ENCODE peak calls at places on chromosomes 7 and 10, in six cellular contexts. One of them, this sample, is unnamed.
A peak's percentile ranks its signal among the peaks of the same experiment; 100 is the strongest.

GRCh38 chr7:74627699-74628411 is 29.7 kb upstream of the GTF2I start:
- DNase-seq in foreskin fibroblast: peak; percentile 35
- DNase-seq in neuronal stem cell: peak; percentile 54
- DNase-seq in fibroblast of lung: peak; percentile 76
- DNase-seq in GM12865: peak; percentile 48
- DNase-seq in tibial nerve: peak; percentile 13
- DNase-seq in this sample: peak; percentile 95

GRCh38 chr10:97388152-97388551 is 13.0 kb downstream of the RRP12 start:
- DNase-seq in GM12865: no peak
- DNase-seq in fibroblast of lung: no peak
- DNase-seq in foreskin fibroblast: no peak
- DNase-seq in neuronal stem cell: no peak
- DNase-seq in tibial nerve: no peak
- DNase-seq in this sample: no peak

GRCh38 chr7:140640060-140640611 is 477 bp downstream of the DENND2A start:
- DNase-seq in fibroblast of lung: peak; percentile 44
- DNase-seq in tibial nerve: no peak
- DNase-seq in neuronal stem cell: no peak
- DNase-seq in foreskin fibroblast: peak; percentile 33
- DNase-seq in GM12865: no peak
- DNase-seq in this sample: no peak

GRCh38 chr7:123271231-123271630 is 71.5 kb upstream of the SLC13A1 start:
- DNase-seq in GM12865: no peak
- DNase-seq in fibroblast of lung: peak; percentile 21
- DNase-seq in tibial nerve: no peak
- DNase-seq in neuronal stem cell: no peak
- DNase-seq in foreskin fibroblast: no peak
- DNase-seq in this sample: no peak

GRCh38 chr7:77866791-77867190 is 68.2 kb downstream of the PHTF2 start:
- DNase-seq in tibial nerve: no peak
- DNase-seq in neuronal stem cell: no peak
- DNase-seq in GM12865: no peak
- DNase-seq in foreskin fibroblast: peak; percentile 33
- DNase-seq in fibroblast of lung: peak; percentile 62
- DNase-seq in this sample: no peak

GRCh38 chr10:13971586-13972475 is 358.9 kb downstream of the FRMD4A start:
- DNase-seq in GM12865: no peak
- DNase-seq in fibroblast of lung: peak; percentile 77
- DNase-seq in tibial nerve: no peak
- DNase-seq in neuronal stem cell: no peak
- DNase-seq in foreskin fibroblast: peak; percentile 54
- DNase-seq in this sample: no peak

GRCh38 chr7:44587843-44588711 is 6.0 kb upstream of the TMED4 start:
- DNase-seq in neuronal stem cell: no peak
- DNase-seq in GM12865: peak; percentile 78
- DNase-seq in foreskin fibroblast: peak; percentile 47
- DNase-seq in fibroblast of lung: peak; percentile 77
- DNase-seq in tibial nerve: peak; percentile 82
- DNase-seq in this sample: peak; percentile 58

GRCh38 chr7:158950914-158951635 is 94.7 kb downstream of the DYNC2I1 start:
- DNase-seq in foreskin fibroblast: peak; percentile 6
- DNase-seq in tibial nerve: no peak
- DNase-seq in GM12865: no peak
- DNase-seq in neuronal stem cell: no peak
- DNase-seq in fibroblast of lung: peak; percentile 19
- DNase-seq in this sample: no peak

GRCh38 chr7:32479574-32480200 is 10.5 kb downstream of the LSM5 start:
- DNase-seq in tibial nerve: no peak
- DNase-seq in GM12865: peak; percentile 59
- DNase-seq in fibroblast of lung: peak; percentile 67
- DNase-seq in neuronal stem cell: no peak
- DNase-seq in foreskin fibroblast: no peak
- DNase-seq in this sample: peak; percentile 53

GRCh38 chr10:116588995-116589394 is 1.8 kb upstream of the PNLIPRP1 start:
- DNase-seq in GM12865: no peak
- DNase-seq in tibial nerve: no peak
- DNase-seq in foreskin fibroblast: no peak
- DNase-seq in neuronal stem cell: no peak
- DNase-seq in fibroblast of lung: no peak
- DNase-seq in this sample: no peak

GRCh38 chr7:74598558-74598957 is 59.0 kb upstream of the GTF2I start:
- DNase-seq in neuronal stem cell: no peak
- DNase-seq in foreskin fibroblast: peak; percentile 46
- DNase-seq in GM12865: no peak
- DNase-seq in fibroblast of lung: peak; percentile 65
- DNase-seq in tibial nerve: no peak
- DNase-seq in this sample: no peak

GRCh38 chr10:17023386-17024298 is 106.0 kb downstream of the CUBN start:
- DNase-seq in tibial nerve: peak; percentile 82
- DNase-seq in GM12865: peak; percentile 92
- DNase-seq in foreskin fibroblast: peak; percentile 94
- DNase-seq in neuronal stem cell: no peak
- DNase-seq in fibroblast of lung: peak; percentile 97
- DNase-seq in this sample: peak; percentile 15

GRCh38 chr10:52229271-52229931 is 84.7 kb upstream of the DKK1 start:
- DNase-seq in foreskin fibroblast: peak; percentile 36
- DNase-seq in GM12865: no peak
- DNase-seq in tibial nerve: no peak
- DNase-seq in neuronal stem cell: no peak
- DNase-seq in fibroblast of lung: peak; percentile 39
- DNase-seq in this sample: no peak

GRCh38 chr10:113273877-113274829 is 278.7 kb upstream of the HABP2 start:
- DNase-seq in fibroblast of lung: no peak
- DNase-seq in tibial nerve: no peak
- DNase-seq in foreskin fibroblast: peak; percentile 21
- DNase-seq in GM12865: no peak
- DNase-seq in neuronal stem cell: no peak
- DNase-seq in this sample: no peak

GRCh38 chr7:320297-320696 is 30.3 kb downstream of the FOXL3 start:
- DNase-seq in foreskin fibroblast: no peak
- DNase-seq in tibial nerve: no peak
- DNase-seq in neuronal stem cell: no peak
- DNase-seq in fibroblast of lung: no peak
- DNase-seq in GM12865: no peak
- DNase-seq in this sample: no peak

GRCh38 chr7:144057954-144058353 is 9.2 kb downstream of the OR2A5 start:
- DNase-seq in foreskin fibroblast: no peak
- DNase-seq in GM12865: no peak
- DNase-seq in tibial nerve: no peak
- DNase-seq in neuronal stem cell: no peak
- DNase-seq in fibroblast of lung: peak; percentile 4
- DNase-seq in this sample: no peak

GRCh38 chr10:73494877-73495225 is 973 bp downstream of the PPP3CB start:
- DNase-seq in GM12865: no peak
- DNase-seq in fibroblast of lung: peak; percentile 18
- DNase-seq in tibial nerve: no peak
- DNase-seq in neuronal stem cell: no peak
- DNase-seq in foreskin fibroblast: no peak
- DNase-seq in this sample: no peak

GRCh38 chr7:17916786-17917185 is 23.5 kb downstream of the SNX13 start:
- DNase-seq in neuronal stem cell: no peak
- DNase-seq in fibroblast of lung: no peak
- DNase-seq in GM12865: no peak
- DNase-seq in foreskin fibroblast: no peak
- DNase-seq in tibial nerve: no peak
- DNase-seq in this sample: no peak

GRCh38 chr7:17912536-17913235 is 27.6 kb downstream of the SNX13 start:
- DNase-seq in tibial nerve: no peak
- DNase-seq in neuronal stem cell: no peak
- DNase-seq in foreskin fibroblast: no peak
- DNase-seq in fibroblast of lung: no peak
- DNase-seq in GM12865: no peak
- DNase-seq in this sample: no peak

GRCh38 chr7:17915796-17916195 is 24.5 kb downstream of the SNX13 start:
- DNase-seq in GM12865: no peak
- DNase-seq in tibial nerve: no peak
- DNase-seq in neuronal stem cell: no peak
- DNase-seq in foreskin fibroblast: no peak
- DNase-seq in fibroblast of lung: no peak
- DNase-seq in this sample: no peak

GRCh38 chr7:17913250-17913649 is 27.0 kb downstream of the SNX13 start:
- DNase-seq in tibial nerve: no peak
- DNase-seq in GM12865: peak; percentile 5
- DNase-seq in neuronal stem cell: no peak
- DNase-seq in fibroblast of lung: no peak
- DNase-seq in foreskin fibroblast: no peak
- DNase-seq in this sample: no peak

GRCh38 chr7:17915168-17915567 is 25.1 kb downstream of the SNX13 start:
- DNase-seq in tibial nerve: no peak
- DNase-seq in GM12865: no peak
- DNase-seq in fibroblast of lung: no peak
- DNase-seq in foreskin fibroblast: no peak
- DNase-seq in neuronal stem cell: no peak
- DNase-seq in this sample: no peak
- H3K4me3 ChIP-seq in tibial nerve: no peak overlapping the region
- H3K4me3 ChIP-seq in GM12865: no peak overlapping the region
- H3K4me3 ChIP-seq in fibroblast of lung: no peak overlapping the region
- H3K4me3 ChIP-seq in foreskin fibroblast: no peak overlapping the region
- H3K4me3 ChIP-seq in neuronal stem cell: no peak overlapping the region
- H3K4me3 ChIP-seq in this sample: no peak overlapping the region

GRCh38 chr7:113921363-113921762 is 2.6 kb upstream of the PPP1R3A start:
- DNase-seq in tibial nerve: no peak
- DNase-seq in neuronal stem cell: no peak
- DNase-seq in GM12865: no peak
- DNase-seq in foreskin fibroblast: no peak
- DNase-seq in fibroblast of lung: no peak
- DNase-seq in this sample: no peak

GRCh38 chr7:113922049-113922448 is 3.2 kb upstream of the PPP1R3A start:
- DNase-seq in neuronal stem cell: no peak
- DNase-seq in tibial nerve: no peak
- DNase-seq in fibroblast of lung: no peak
- DNase-seq in GM12865: no peak
- DNase-seq in foreskin fibroblast: no peak
- DNase-seq in this sample: no peak

GRCh38 chr7:113918946-113919345 is at the start of gene PPP1R3A:
- DNase-seq in foreskin fibroblast: no peak
- DNase-seq in tibial nerve: no peak
- DNase-seq in GM12865: no peak
- DNase-seq in fibroblast of lung: no peak
- DNase-seq in neuronal stem cell: no peak
- DNase-seq in this sample: no peak

GRCh38 chr7:113915991-113916390 is 2.8 kb downstream of the PPP1R3A start:
- DNase-seq in tibial nerve: no peak
- DNase-seq in fibroblast of lung: no peak
- DNase-seq in neuronal stem cell: no peak
- DNase-seq in GM12865: no peak
- DNase-seq in foreskin fibroblast: no peak
- DNase-seq in this sample: no peak

GRCh38 chr7:113917840-113918239 is 969 bp downstream of the PPP1R3A start:
- DNase-seq in neuronal stem cell: no peak
- DNase-seq in tibial nerve: no peak
- DNase-seq in GM12865: no peak
- DNase-seq in foreskin fibroblast: no peak
- DNase-seq in fibroblast of lung: no peak
- DNase-seq in this sample: no peak
- H3K4me3 ChIP-seq in neuronal stem cell: no peak overlapping the region
- H3K4me3 ChIP-seq in tibial nerve: no peak overlapping the region
- H3K4me3 ChIP-seq in GM12865: no peak overlapping the region
- H3K4me3 ChIP-seq in foreskin fibroblast: no peak overlapping the region
- H3K4me3 ChIP-seq in fibroblast of lung: no peak overlapping the region
- H3K4me3 ChIP-seq in this sample: no peak overlapping the region

DNA sequence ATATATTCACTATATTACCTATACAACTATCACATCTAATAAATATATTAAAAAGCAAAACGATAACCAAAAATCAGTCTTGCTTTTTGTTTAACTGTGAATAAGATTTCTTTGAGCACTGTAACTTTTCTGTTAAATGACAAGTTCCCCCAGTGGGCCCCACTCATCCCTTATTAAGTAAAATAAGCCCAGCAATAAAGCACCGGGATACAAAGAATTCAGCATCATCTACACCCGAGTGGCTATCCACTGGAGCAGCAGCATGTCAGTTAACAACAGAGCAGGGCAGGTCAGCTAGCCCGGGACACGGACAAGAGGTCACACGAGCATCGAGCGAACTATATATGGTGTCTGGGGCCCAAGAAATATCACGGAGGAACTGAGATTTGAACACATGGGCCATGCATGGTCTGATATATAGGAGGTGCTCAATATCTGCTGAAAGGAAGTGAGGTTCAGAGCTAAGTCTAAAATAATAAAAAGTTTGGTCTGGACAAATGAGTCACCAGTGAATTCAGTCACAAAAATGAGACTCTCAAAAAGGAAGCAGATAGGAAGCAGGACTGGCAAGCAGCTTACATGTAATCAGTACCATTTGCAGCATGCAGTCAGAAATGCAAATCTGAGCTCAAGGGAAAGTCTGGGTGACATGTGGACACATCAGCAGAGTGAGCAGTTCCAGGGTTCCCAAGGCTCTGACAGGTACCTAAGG is 4.1 kb downstream of the ERCC6 start:
- DNase-seq in foreskin fibroblast: peak; percentile 82
- DNase-seq in neuronal stem cell: no peak
- DNase-seq in fibroblast of lung: peak; percentile 27
- DNase-seq in GM12865: peak; percentile 89
- DNase-seq in tibial nerve: no peak
- DNase-seq in this sample: no peak
- H3K4me3 ChIP-seq in foreskin fibroblast: no peak overlapping the region
- H3K4me3 ChIP-seq in neuronal stem cell: no peak overlapping the region
- H3K4me3 ChIP-seq in fibroblast of lung: no peak overlapping the region
- H3K4me3 ChIP-seq in GM12865: peak overlapping the region; percentile 24
- H3K4me3 ChIP-seq in tibial nerve: no peak overlapping the region
- H3K4me3 ChIP-seq in this sample: no peak overlapping the region

GRCh38 chr10:93753621-93754250 is 4.0 kb upstream of the LGI1 start:
- DNase-seq in GM12865: no peak
- DNase-seq in foreskin fibroblast: no peak
- DNase-seq in fibroblast of lung: no peak
- DNase-seq in neuronal stem cell: no peak
- DNase-seq in tibial nerve: no peak
- DNase-seq in this sample: no peak

GRCh38 chr10:93752761-93753160 is 5.0 kb upstream of the LGI1 start:
- DNase-seq in foreskin fibroblast: peak; percentile 60
- DNase-seq in tibial nerve: no peak
- DNase-seq in fibroblast of lung: peak; percentile 22
- DNase-seq in neuronal stem cell: no peak
- DNase-seq in GM12865: no peak
- DNase-seq in this sample: no peak

GRCh38 chr10:93751074-93751572 is 6.6 kb upstream of the LGI1 start:
- DNase-seq in fibroblast of lung: no peak
- DNase-seq in foreskin fibroblast: no peak
- DNase-seq in GM12865: no peak
- DNase-seq in neuronal stem cell: no peak
- DNase-seq in tibial nerve: no peak
- DNase-seq in this sample: no peak

GRCh38 chr10:93749218-93749799 is 8.4 kb upstream of the LGI1 start:
- DNase-seq in GM12865: no peak
- DNase-seq in tibial nerve: peak; percentile 16
- DNase-seq in fibroblast of lung: no peak
- DNase-seq in foreskin fibroblast: peak; percentile 45
- DNase-seq in neuronal stem cell: no peak
- DNase-seq in this sample: no peak

DNA sequence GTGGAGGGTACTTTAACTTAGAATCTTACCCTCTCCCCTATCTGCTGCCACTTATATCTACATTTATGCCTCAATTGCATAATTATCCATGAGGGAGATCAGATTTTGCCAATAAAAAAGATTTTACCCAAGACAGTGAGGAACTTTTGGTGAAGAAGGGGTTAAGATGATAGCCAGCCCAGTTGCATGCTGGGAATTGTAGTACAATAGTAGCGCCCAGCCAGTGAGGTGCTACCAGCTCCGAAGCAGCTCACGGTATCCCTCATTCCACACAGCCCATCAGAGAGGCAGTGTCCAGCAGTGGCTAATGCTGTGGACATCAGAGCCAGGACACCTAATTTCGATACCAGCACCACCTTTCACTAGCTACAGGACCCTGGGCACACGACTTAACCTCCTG is 5.9 kb upstream of the LGI1 start:
- DNase-seq in neuronal stem cell: no peak
- DNase-seq in tibial nerve: no peak
- DNase-seq in foreskin fibroblast: peak; percentile 10
- DNase-seq in GM12865: peak; percentile 29
- DNase-seq in fibroblast of lung: no peak
- DNase-seq in this sample: no peak
- H3K4me3 ChIP-seq in neuronal stem cell: no peak overlapping the region
- H3K4me3 ChIP-seq in tibial nerve: no peak overlapping the region
- H3K4me3 ChIP-seq in foreskin fibroblast: no peak overlapping the region
- H3K4me3 ChIP-seq in GM12865: no peak overlapping the region
- H3K4me3 ChIP-seq in fibroblast of lung: peak overlapping the region; percentile 11
- H3K4me3 ChIP-seq in this sample: no peak overlapping the region

This sample was measured in HAP-1.